ENCODE peak calls at places on chromosomes 6 and 20, in ten cellular contexts. One of them, this sample, is unnamed.

GRCh38 chr6:99879431-99879830 is 114.6 kb downstream of the MCHR2 start:
- DNase-seq in cardiac muscle cell: no peak
- DNase-seq in uterus: no peak
- DNase-seq in fibroblast of lung: no peak
- DNase-seq in GM23248: no peak
- DNase-seq in A549: no peak
- DNase-seq in OCI-LY7: no peak
- DNase-seq in MM.1S: no peak
- DNase-seq in left ventricle myocardium inferior: no peak
- DNase-seq in heart left ventricle: no peak
- DNase-seq in this sample: no peak

GRCh38 chr20:51272392-51272791 is 249.5 kb upstream of the KCNG1 start:
- DNase-seq in cardiac muscle cell: no peak
- DNase-seq in uterus: no peak
- DNase-seq in fibroblast of lung: peak
- DNase-seq in GM23248: peak
- DNase-seq in A549: no peak
- DNase-seq in OCI-LY7: no peak
- DNase-seq in MM.1S: no peak
- DNase-seq in left ventricle myocardium inferior: no peak
- DNase-seq in heart left ventricle: no peak
- DNase-seq in this sample: no peak

GRCh38 chr6:69813508-69813907 is 16.7 kb upstream of the LMBRD1 start:
- DNase-seq in cardiac muscle cell: no peak
- DNase-seq in uterus: no peak
- DNase-seq in fibroblast of lung: no peak
- DNase-seq in GM23248: no peak
- DNase-seq in A549: no peak
- DNase-seq in OCI-LY7: peak
- DNase-seq in MM.1S: no peak
- DNase-seq in left ventricle myocardium inferior: no peak
- DNase-seq in heart left ventricle: no peak
- DNase-seq in this sample: no peak

GRCh38 chr6:106666290-106667021 is 37.1 kb downstream of the QRSL1 start:
- DNase-seq in cardiac muscle cell: no peak
- DNase-seq in uterus: no peak
- DNase-seq in fibroblast of lung: no peak
- DNase-seq in GM23248: no peak
- DNase-seq in A549: no peak
- DNase-seq in OCI-LY7: peak
- DNase-seq in MM.1S: no peak
- DNase-seq in left ventricle myocardium inferior: no peak
- DNase-seq in heart left ventricle: no peak
- DNase-seq in this sample: no peak

GRCh38 chr20:24672886-24673677 is 203.7 kb downstream of the SYNDIG1 start:
- DNase-seq in cardiac muscle cell: no peak
- DNase-seq in uterus: no peak
- DNase-seq in fibroblast of lung: peak
- DNase-seq in GM23248: peak
- DNase-seq in A549: peak
- DNase-seq in OCI-LY7: no peak
- DNase-seq in MM.1S: no peak
- DNase-seq in left ventricle myocardium inferior: no peak
- DNase-seq in heart left ventricle: no peak
- DNase-seq in this sample: no peak

GRCh38 chr6:43972915-43973304 is 154.3 kb downstream of the MRPL14 start:
- DNase-seq in cardiac muscle cell: no peak
- DNase-seq in uterus: peak
- DNase-seq in fibroblast of lung: peak
- DNase-seq in GM23248: peak
- DNase-seq in A549: no peak
- DNase-seq in OCI-LY7: no peak
- DNase-seq in MM.1S: no peak
- DNase-seq in left ventricle myocardium inferior: peak
- DNase-seq in heart left ventricle: peak
- DNase-seq in this sample: peak

GRCh38 chr6:42978487-42978792 is 541 bp downstream of the PEX6 start:
- DNase-seq in cardiac muscle cell: no peak
- DNase-seq in uterus: peak
- DNase-seq in fibroblast of lung: peak
- DNase-seq in GM23248: peak
- DNase-seq in A549: peak
- DNase-seq in OCI-LY7: peak
- DNase-seq in MM.1S: no peak
- DNase-seq in left ventricle myocardium inferior: peak
- DNase-seq in heart left ventricle: peak
- DNase-seq in this sample: peak

GRCh38 chr20:34896086-34896551 is 19.7 kb downstream of the ACSS2 start:
- DNase-seq in cardiac muscle cell: no peak
- DNase-seq in uterus: no peak
- DNase-seq in fibroblast of lung: peak
- DNase-seq in GM23248: no peak
- DNase-seq in A549: no peak
- DNase-seq in OCI-LY7: no peak
- DNase-seq in MM.1S: no peak
- DNase-seq in left ventricle myocardium inferior: no peak
- DNase-seq in heart left ventricle: no peak
- DNase-seq in this sample: no peak

GRCh38 chr6:154928325-154928922 is 66.7 kb upstream of the TIAM2 start:
- DNase-seq in cardiac muscle cell: peak
- DNase-seq in uterus: peak
- DNase-seq in fibroblast of lung: peak
- DNase-seq in GM23248: peak
- DNase-seq in A549: peak
- DNase-seq in OCI-LY7: peak
- DNase-seq in MM.1S: peak
- DNase-seq in left ventricle myocardium inferior: no peak
- DNase-seq in heart left ventricle: no peak
- DNase-seq in this sample: peak

GRCh38 chr6:74166849-74167248 is 470.8 kb downstream of the CD109 start:
- DNase-seq in cardiac muscle cell: no peak
- DNase-seq in uterus: no peak
- DNase-seq in fibroblast of lung: peak
- DNase-seq in GM23248: peak
- DNase-seq in A549: no peak
- DNase-seq in OCI-LY7: no peak
- DNase-seq in MM.1S: no peak
- DNase-seq in left ventricle myocardium inferior: no peak
- DNase-seq in heart left ventricle: no peak
- DNase-seq in this sample: no peak

GRCh38 chr6:152316024-152316423 is 321.1 kb downstream of the SYNE1 start:
- DNase-seq in cardiac muscle cell: no peak
- DNase-seq in uterus: no peak
- DNase-seq in fibroblast of lung: peak
- DNase-seq in GM23248: peak
- DNase-seq in A549: no peak
- DNase-seq in OCI-LY7: peak
- DNase-seq in MM.1S: no peak
- DNase-seq in left ventricle myocardium inferior: peak
- DNase-seq in heart left ventricle: peak
- DNase-seq in this sample: peak

GRCh38 chr6:120056085-120056484 is 706.5 kb upstream of the MAN1A1 start:
- DNase-seq in cardiac muscle cell: no peak
- DNase-seq in uterus: no peak
- DNase-seq in fibroblast of lung: no peak
- DNase-seq in GM23248: no peak
- DNase-seq in A549: no peak
- DNase-seq in OCI-LY7: peak
- DNase-seq in MM.1S: no peak
- DNase-seq in left ventricle myocardium inferior: no peak
- DNase-seq in heart left ventricle: no peak
- DNase-seq in this sample: no peak

GRCh38 chr6:169996652-169997051 is 245.2 kb downstream of the ERMARD start:
- DNase-seq in cardiac muscle cell: no peak
- DNase-seq in uterus: no peak
- DNase-seq in fibroblast of lung: no peak
- DNase-seq in GM23248: no peak
- DNase-seq in A549: no peak
- DNase-seq in OCI-LY7: no peak
- DNase-seq in MM.1S: no peak
- DNase-seq in left ventricle myocardium inferior: no peak
- DNase-seq in heart left ventricle: no peak
- DNase-seq in this sample: no peak

GRCh38 chr6:150765457-150765764 is 100.1 kb upstream of the MTHFD1L start:
- DNase-seq in cardiac muscle cell: no peak
- DNase-seq in uterus: no peak
- DNase-seq in fibroblast of lung: no peak
- DNase-seq in GM23248: no peak
- DNase-seq in A549: no peak
- DNase-seq in OCI-LY7: peak
- DNase-seq in MM.1S: no peak
- DNase-seq in left ventricle myocardium inferior: no peak
- DNase-seq in heart left ventricle: no peak
- DNase-seq in this sample: no peak

GRCh38 chr6:150764638-150765456 is 100.7 kb upstream of the MTHFD1L start:
- DNase-seq in cardiac muscle cell: no peak
- DNase-seq in uterus: no peak
- DNase-seq in fibroblast of lung: no peak
- DNase-seq in GM23248: no peak
- DNase-seq in A549: no peak
- DNase-seq in OCI-LY7: peak
- DNase-seq in MM.1S: no peak
- DNase-seq in left ventricle myocardium inferior: no peak
- DNase-seq in heart left ventricle: no peak
- DNase-seq in this sample: no peak

GRCh38 chr6:150767585-150768164 is 97.8 kb upstream of the MTHFD1L start:
- DNase-seq in cardiac muscle cell: no peak
- DNase-seq in uterus: no peak
- DNase-seq in fibroblast of lung: peak
- DNase-seq in GM23248: peak
- DNase-seq in A549: no peak
- DNase-seq in OCI-LY7: no peak
- DNase-seq in MM.1S: no peak
- DNase-seq in left ventricle myocardium inferior: no peak
- DNase-seq in heart left ventricle: no peak
- DNase-seq in this sample: no peak

GRCh38 chr6:150767161-150767560 is 98.3 kb upstream of the MTHFD1L start:
- DNase-seq in cardiac muscle cell: no peak
- DNase-seq in uterus: no peak
- DNase-seq in fibroblast of lung: no peak
- DNase-seq in GM23248: no peak
- DNase-seq in A549: no peak
- DNase-seq in OCI-LY7: no peak
- DNase-seq in MM.1S: no peak
- DNase-seq in left ventricle myocardium inferior: no peak
- DNase-seq in heart left ventricle: no peak
- DNase-seq in this sample: no peak

GRCh38 chr6:150766201-150766997 is 99.1 kb upstream of the MTHFD1L start:
- DNase-seq in cardiac muscle cell: no peak
- DNase-seq in uterus: no peak
- DNase-seq in fibroblast of lung: peak
- DNase-seq in GM23248: no peak
- DNase-seq in A549: no peak
- DNase-seq in OCI-LY7: no peak
- DNase-seq in MM.1S: no peak
- DNase-seq in left ventricle myocardium inferior: peak
- DNase-seq in heart left ventricle: no peak
- DNase-seq in this sample: no peak
- H3K27ac ChIP-seq in cardiac muscle cell: no peak
- H3K27ac ChIP-seq in uterus: no peak
- H3K27ac ChIP-seq in fibroblast of lung: no peak
- H3K27ac ChIP-seq in GM23248: no peak
- H3K27ac ChIP-seq in A549: no peak
- H3K27ac ChIP-seq in OCI-LY7: peak
- H3K27ac ChIP-seq in MM.1S: no peak
- H3K27ac ChIP-seq in left ventricle myocardium inferior: peak
- H3K27ac ChIP-seq in heart left ventricle: peak
- H3K27ac ChIP-seq in this sample: no peak

GRCh38 chr6:35082733-35083403 is 58.3 kb downstream of the TCP11 start:
- DNase-seq in cardiac muscle cell: no peak
- DNase-seq in uterus: peak
- DNase-seq in fibroblast of lung: no peak
- DNase-seq in GM23248: no peak
- DNase-seq in A549: no peak
- DNase-seq in OCI-LY7: no peak
- DNase-seq in MM.1S: no peak
- DNase-seq in left ventricle myocardium inferior: no peak
- DNase-seq in heart left ventricle: peak
- DNase-seq in this sample: no peak
- H3K27ac ChIP-seq in cardiac muscle cell: no peak
- H3K27ac ChIP-seq in uterus: no peak
- H3K27ac ChIP-seq in fibroblast of lung: no peak
- H3K27ac ChIP-seq in GM23248: no peak
- H3K27ac ChIP-seq in A549: no peak
- H3K27ac ChIP-seq in OCI-LY7: no peak
- H3K27ac ChIP-seq in MM.1S: no peak
- H3K27ac ChIP-seq in left ventricle myocardium inferior: no peak
- H3K27ac ChIP-seq in heart left ventricle: peak
- H3K27ac ChIP-seq in this sample: no peak

DNA sequence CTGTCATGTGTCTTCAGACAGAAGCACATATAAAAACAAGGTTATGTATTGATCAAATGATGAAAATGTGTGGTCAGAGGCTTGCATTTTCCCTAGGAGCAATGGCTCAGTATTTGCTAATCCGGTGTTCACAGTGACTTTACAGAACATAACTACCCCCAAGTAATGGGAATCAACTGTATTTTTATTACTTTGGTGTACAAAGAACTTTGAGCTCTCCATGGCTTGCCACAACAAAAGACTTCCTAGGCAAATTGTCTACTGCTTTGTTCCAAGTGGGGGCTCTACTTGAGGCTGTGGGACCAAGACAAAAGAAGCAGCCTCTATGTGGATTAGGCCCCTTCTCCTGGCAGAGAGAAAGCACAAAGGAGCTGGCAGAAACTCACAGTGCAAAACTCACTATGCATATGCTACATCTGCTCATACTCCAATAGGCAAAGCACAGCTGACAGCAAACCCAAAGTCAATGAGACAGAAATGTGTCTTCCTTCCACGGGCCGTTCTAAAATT is 878 bp downstream of the WFDC8 start:
- DNase-seq in cardiac muscle cell: no peak
- DNase-seq in uterus: no peak
- DNase-seq in fibroblast of lung: no peak
- DNase-seq in GM23248: no peak
- DNase-seq in A549: no peak
- DNase-seq in OCI-LY7: no peak
- DNase-seq in MM.1S: no peak
- DNase-seq in left ventricle myocardium inferior: no peak
- DNase-seq in heart left ventricle: no peak
- DNase-seq in this sample: no peak
- H3K27ac ChIP-seq in cardiac muscle cell: no peak
- H3K27ac ChIP-seq in uterus: no peak
- H3K27ac ChIP-seq in fibroblast of lung: no peak
- H3K27ac ChIP-seq in GM23248: no peak
- H3K27ac ChIP-seq in A549: no peak
- H3K27ac ChIP-seq in OCI-LY7: no peak
- H3K27ac ChIP-seq in MM.1S: no peak
- H3K27ac ChIP-seq in left ventricle myocardium inferior: no peak
- H3K27ac ChIP-seq in heart left ventricle: no peak
- H3K27ac ChIP-seq in this sample: no peak

DNA sequence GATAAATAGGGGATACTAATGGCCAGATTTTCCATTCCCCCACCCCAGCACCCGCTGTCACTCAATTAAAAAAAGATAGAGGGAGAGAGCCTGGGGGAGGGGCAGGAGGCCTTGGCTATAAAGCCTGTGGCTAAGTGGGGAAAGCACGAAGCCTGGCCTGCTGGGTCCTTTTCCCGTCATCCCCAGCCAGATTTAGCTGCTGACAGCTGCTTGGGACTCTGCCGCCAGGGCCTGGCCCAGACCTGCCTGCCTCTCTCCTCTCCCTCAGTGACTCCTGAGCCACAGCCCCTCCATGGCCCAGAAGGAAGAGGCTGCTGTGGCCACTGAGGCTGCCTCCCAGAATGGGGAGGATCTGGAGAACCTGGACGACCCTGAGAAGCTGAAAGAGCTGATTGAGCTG is at the start of gene APOBEC2:
- DNase-seq in cardiac muscle cell: peak
- DNase-seq in uterus: no peak
- DNase-seq in fibroblast of lung: no peak
- DNase-seq in GM23248: no peak
- DNase-seq in A549: no peak
- DNase-seq in OCI-LY7: no peak
- DNase-seq in MM.1S: no peak
- DNase-seq in left ventricle myocardium inferior: peak
- DNase-seq in heart left ventricle: peak
- DNase-seq in this sample: peak
- H3K27ac ChIP-seq in cardiac muscle cell: peak
- H3K27ac ChIP-seq in uterus: no peak
- H3K27ac ChIP-seq in fibroblast of lung: no peak
- H3K27ac ChIP-seq in GM23248: no peak
- H3K27ac ChIP-seq in A549: no peak
- H3K27ac ChIP-seq in OCI-LY7: peak
- H3K27ac ChIP-seq in MM.1S: no peak
- H3K27ac ChIP-seq in left ventricle myocardium inferior: peak
- H3K27ac ChIP-seq in heart left ventricle: peak
- H3K27ac ChIP-seq in this sample: no peak

This sample was measured in adrenal gland.